ENCODE peak calls at places on chromosome 4, in seven cellular contexts. Q is GM23248, I is psoas muscle, E is ascending aorta, L is breast epithelium, O is sigmoid colon, T is thoracic aorta. S is an unnamed sample.
A peak's percentile ranks its signal among the peaks of the same experiment; 100 is the strongest.

GRCh38 chr4:109440948-109441347 is 7.3 kb downstream of the SEC24B start:
- DNase-seq in Q (peak; percentile 46), I (no peak), E (no peak), L (no peak), O (no peak), T (no peak), S (no peak)

GRCh38 chr4:105596676-105597075 is 44.3 kb downstream of the ARHGEF38 start:
- DNase-seq in Q (no peak), I (no peak), E (no peak), L (no peak), O (no peak), T (no peak), S (no peak)

GRCh38 chr4:72987741-72988729 is 81.5 kb downstream of the COX18 start:
- DNase-seq in Q (peak; percentile 33), I (no peak), E (no peak), L (no peak), O (no peak), T (no peak), S (no peak)

GRCh38 chr4:162841769-162842168 is 324.9 kb downstream of the NAF1 start:
- DNase-seq in Q (no peak), I (no peak), E (no peak), L (no peak), O (no peak), T (no peak), S (no peak)

GRCh38 chr4:165440415-165440882 is 61.6 kb downstream of the CPE start:
- DNase-seq in Q (peak; percentile 65), I (no peak), E (no peak), L (peak; percentile 26), O (no peak), T (no peak), S (peak; percentile 54)

GRCh38 chr4:98662619-98663225 is 4.3 kb upstream of the TSPAN5 start:
- DNase-seq in Q (no peak), I (no peak), E (no peak), L (no peak), O (no peak), T (no peak), S (no peak)

GRCh38 chr4:26058537-26058936 is 144.5 kb downstream of the SMIM20 start:
- DNase-seq in Q (no peak), I (no peak), E (no peak), L (peak; percentile 46), O (no peak), T (no peak), S (no peak)

GRCh38 chr4:110631582-110632505 is 9.0 kb upstream of the PITX2 start:
- DNase-seq in Q (peak; percentile 28), I (peak; percentile 86), E (no peak), L (peak; percentile 53), O (peak; percentile 76), T (no peak), S (peak; percentile 63)

GRCh38 chr4:24780936-24781538 is 14.3 kb upstream of the SOD3 start:
- DNase-seq in Q (no peak), I (no peak), E (no peak), L (peak; percentile 67), O (no peak), T (no peak), S (no peak)

GRCh38 chr4:4356106-4357041 is 30.5 kb upstream of the NSG1 start:
- DNase-seq in Q (no peak), I (no peak), E (no peak), L (no peak), O (no peak), T (no peak), S (no peak)

GRCh38 chr4:37793562-37793961 is 32.9 kb upstream of the PGM2 start:
- DNase-seq in Q (peak; percentile 51), I (no peak), E (no peak), L (no peak), O (no peak), T (no peak), S (no peak)

GRCh38 chr4:2406920-2407319 is 11.5 kb downstream of the ZFYVE28 start:
- DNase-seq in Q (no peak), I (no peak), E (no peak), L (no peak), O (no peak), T (no peak), S (no peak)

GRCh38 chr4:148704291-148704690 is 262.1 kb upstream of the NR3C2 start:
- DNase-seq in Q (no peak), I (no peak), E (no peak), L (no peak), O (no peak), T (no peak), S (no peak)

GRCh38 chr4:37977471-37978452 is 17.6 kb downstream of the PTTG2 start:
- DNase-seq in Q (peak; percentile 84), I (peak; percentile 89), E (peak; percentile 44), L (peak; percentile 51), O (peak; percentile 90), T (no peak), S (peak; percentile 57)

GRCh38 chr4:179695175-179695574 is 2252.9 kb upstream of the AGA start:
- DNase-seq in Q (peak; percentile 18), I (no peak), E (no peak), L (no peak), O (no peak), T (no peak), S (peak; percentile 34)

GRCh38 chr4:14871676-14872430 is 130.4 kb upstream of the CPEB2 start:
- DNase-seq in Q (peak; percentile 16), I (no peak), E (no peak), L (no peak), O (no peak), T (no peak), S (peak; percentile 4)

GRCh38 chr4:3339566-3339965 is 46.7 kb downstream of the RGS12 start:
- DNase-seq in Q (no peak), I (no peak), E (no peak), L (no peak), O (no peak), T (no peak), S (no peak)

GRCh38 chr4:185343726-185344581 is 51.8 kb downstream of the LRP2BP start:
- DNase-seq in Q (peak; percentile 53), I (no peak), E (no peak), L (no peak), O (peak; percentile 93), T (no peak), S (peak; percentile 10)

GRCh38 chr4:87521757-87522374 is 7.3 kb downstream of the SPARCL1 start:
- DNase-seq in Q (peak; percentile 58), I (no peak), E (no peak), L (no peak), O (no peak), T (no peak), S (no peak)

DNA sequence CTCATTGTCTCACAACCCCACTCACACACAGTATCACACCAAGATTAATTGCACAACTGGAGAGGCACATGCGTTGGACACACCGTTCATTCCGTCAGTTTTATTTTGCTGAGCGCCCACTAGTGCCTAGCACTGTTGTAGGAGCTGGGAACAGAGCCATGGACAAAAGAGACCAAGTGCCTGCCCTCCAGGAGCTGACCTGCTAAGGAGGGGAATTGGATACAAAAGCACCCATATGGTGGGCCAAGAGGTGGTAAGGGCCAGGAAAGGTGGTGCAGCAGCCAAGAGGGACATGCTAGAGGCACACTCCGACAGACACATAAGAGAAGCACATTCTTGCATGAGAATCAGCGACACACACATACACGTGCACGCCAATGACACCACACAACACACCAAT is 705 bp upstream of the CRMP1 start:
- DNase-seq in Q (no peak), I (no peak), E (no peak), L (no peak), O (no peak), T (no peak), S (no peak)
- H3K4me3 ChIP-seq in Q (no peak overlapping the region), I (no peak overlapping the region), E (no peak overlapping the region), L (no peak overlapping the region), O (no peak overlapping the region), T (no peak overlapping the region), S (no peak overlapping the region)

GRCh38 chr4:27082786-27083185 is 222.1 kb downstream of the STIM2 start:
- DNase-seq in Q (no peak), I (no peak), E (no peak), L (no peak), O (no peak), T (no peak), S (no peak)
- H3K27me3 ChIP-seq in Q (peaks cover 37% of the 10 kb centered on the region), I (peaks cover 55% of the 10 kb centered on the region), E (no peaks in the 10 kb centered on the region), L (no peaks in the 10 kb centered on the region), O (peaks cover 3% of the 10 kb centered on the region), T (peaks cover 6% of the 10 kb centered on the region), S (no peaks in the 10 kb centered on the region)

GRCh38 chr4:422587-422986 is 76.4 kb downstream of the ZNF721 start:
- DNase-seq in Q (no peak), I (no peak), E (no peak), L (no peak), O (no peak), T (no peak), S (no peak)
- H3K9me3 ChIP-seq in Q (peaks cover 27% of the 10 kb centered on the region), I (peaks cover 100% of the 10 kb centered on the region), E (peaks cover 100% of the 10 kb centered on the region), L (peaks cover 100% of the 10 kb centered on the region), O (peaks cover 87% of the 10 kb centered on the region), T (peaks cover 96% of the 10 kb centered on the region), S (peaks cover 23% of the 10 kb centered on the region)

GRCh38 chr4:56286763-56287162 is 100.5 kb downstream of the AASDH start:
- DNase-seq in Q (no peak), I (no peak), E (no peak), L (no peak), O (no peak), T (no peak), S (no peak)
- H3K4me3 ChIP-seq in Q (no peak overlapping the region), I (no peak overlapping the region), E (no peak overlapping the region), L (no peak overlapping the region), O (no peak overlapping the region), T (no peak overlapping the region), S (no peak overlapping the region)

GRCh38 chr4:84496356-84497219 is 2.5 kb downstream of the NKX6-1 start:
- DNase-seq in Q (no peak), I (no peak), E (no peak), L (no peak), O (no peak), T (no peak), S (peak; percentile 22)

GRCh38 chr4:84498203-84499026 is 677 bp downstream of the NKX6-1 start:
- DNase-seq in Q (peak; percentile 67), I (no peak), E (no peak), L (no peak), O (no peak), T (no peak), S (peak; percentile 67)

GRCh38 chr4:84495448-84496221 is 3.5 kb downstream of the NKX6-1 start:
- DNase-seq in Q (no peak), I (no peak), E (no peak), L (no peak), O (no peak), T (no peak), S (no peak)

GRCh38 chr4:84497835-84498202 is 1.3 kb downstream of the NKX6-1 start:
- DNase-seq in Q (no peak), I (no peak), E (no peak), L (no peak), O (no peak), T (no peak), S (no peak)

DNA sequence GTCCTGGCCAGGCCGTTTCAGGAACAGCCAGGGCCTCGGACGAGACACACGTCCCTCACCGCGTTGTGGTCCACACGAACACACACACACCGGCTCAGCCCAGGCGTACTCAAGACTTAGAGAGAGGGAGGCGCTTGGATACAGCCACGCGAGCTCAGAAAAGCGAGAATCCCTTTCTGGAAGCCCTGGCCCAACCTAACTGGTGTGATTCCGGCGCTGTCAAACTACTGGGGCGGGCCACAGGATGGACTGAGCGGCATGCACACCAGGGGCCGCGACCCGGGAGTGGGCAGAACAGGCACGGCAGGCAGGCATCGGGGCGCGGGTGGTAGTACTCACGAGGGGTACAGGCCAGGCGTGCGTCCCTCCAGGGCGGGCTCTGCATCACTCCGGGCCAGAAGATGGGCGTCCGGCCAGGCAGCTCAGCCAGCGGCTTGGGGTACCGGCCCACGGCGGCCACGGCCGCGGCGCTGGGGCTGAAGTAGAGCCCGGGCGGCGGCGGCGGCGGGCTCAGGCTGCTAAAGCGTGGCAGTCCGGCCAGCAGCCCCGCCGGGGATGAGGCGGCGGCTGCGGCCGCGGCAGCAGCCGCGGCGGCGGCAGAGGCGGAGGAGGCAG is 1.8 kb downstream of the NKX6-1 start:
- DNase-seq in Q (peak; percentile 40), I (no peak), E (no peak), L (no peak), O (no peak), T (no peak), S (peak; percentile 44)
- H3K27me3 ChIP-seq in Q (peaks cover 97% of the 10 kb centered on the region), I (peaks cover 100% of the 10 kb centered on the region), E (peaks cover 27% of the 10 kb centered on the region), L (peaks cover 17% of the 10 kb centered on the region), O (peaks cover 100% of the 10 kb centered on the region), T (peaks cover 34% of the 10 kb centered on the region), S (no peaks in the 10 kb centered on the region)